ENCODE peak calls at places on chromosomes 1 and 21, in nine cellular contexts. L is effector memory CD4-positive, alpha-beta T cell; F is adrenal gland; Y is endothelial cell of umbilical vein; W is lung; H is Panc1; K is heart left ventricle; U is Peyer's patch; P is HCT116. B is an unnamed sample.

GRCh38 chr1:21624577-21625389 is 44.4 kb downstream of the RAP1GAP start:
- DNase-seq in L (no peak), K (no peak), Y (no peak), F (peak; percentile 54), H (no peak), U (no peak), W (no peak), P (no peak), B (no peak)

GRCh38 chr1:12177999-12178441 is 11.2 kb downstream of the TNFRSF1B start:
- DNase-seq in K (peak; percentile 90), F (peak; percentile 79), W (peak; percentile 65), L (peak; percentile 83), P (peak; percentile 35), U (peak; percentile 88), H (no peak), Y (peak; percentile 85), B (no peak)

GRCh38 chr1:96072021-96072420 is 649.6 kb upstream of the PTBP2 start:
- DNase-seq in W (no peak), Y (no peak), U (no peak), F (no peak), P (no peak), L (no peak), K (no peak), H (no peak), B (no peak)

GRCh38 chr1:44283524-44284173 is 70.4 kb downstream of the DMAP1 start:
- DNase-seq in F (no peak), P (no peak), W (peak; percentile 35), Y (no peak), H (no peak), U (no peak), L (no peak), K (no peak), B (no peak)

GRCh38 chr1:978069-978834 is 3.6 kb downstream of the PERM1 start:
- DNase-seq in K (peak; percentile 78), P (no peak), F (no peak), Y (no peak), H (no peak), W (no peak), U (no peak), L (no peak), B (peak; percentile 66)

GRCh38 chr1:164748253-164748899 is 189.4 kb downstream of the PBX1 start:
- DNase-seq in Y (peak; percentile 78), P (peak; percentile 78), U (no peak), F (peak; percentile 74), L (no peak), K (no peak), H (no peak), W (no peak), B (no peak)

GRCh38 chr1:186819563-186819962 is 9.2 kb upstream of the PLA2G4A start:
- DNase-seq in U (no peak), H (no peak), F (no peak), Y (no peak), W (no peak), P (no peak), L (no peak), K (no peak), B (no peak)

GRCh38 chr1:185846672-185847440 is 112.7 kb downstream of the HMCN1 start:
- DNase-seq in P (no peak), Y (no peak), F (no peak), L (no peak), K (no peak), U (no peak), W (no peak), H (no peak), B (no peak)

GRCh38 chr1:168116327-168116799 is 20.4 kb downstream of the GPR161 start:
- DNase-seq in L (no peak), K (no peak), P (no peak), U (peak; percentile 61), Y (no peak), F (no peak), W (peak; percentile 50), H (no peak), B (no peak)

GRCh38 chr21:34100789-34101188 is 27.4 kb downstream of the MRPS6 start:
- DNase-seq in Y (no peak), W (no peak), L (no peak), U (no peak), P (no peak), K (no peak), H (no peak), F (no peak), B (no peak)

GRCh38 chr1:160373696-160374095 is 6.8 kb downstream of the NHLH1 start:
- DNase-seq in L (no peak), Y (no peak), W (no peak), F (no peak), U (no peak), K (no peak), H (no peak), P (no peak), B (no peak)

GRCh38 chr1:209473023-209473422 is 110.5 kb upstream of the CAMK1G start:
- DNase-seq in H (no peak), U (no peak), K (no peak), P (no peak), W (no peak), Y (no peak), L (no peak), F (no peak), B (no peak)

GRCh38 chr1:226268421-226269124 is 40.4 kb downstream of the LIN9 start:
- DNase-seq in H (peak; percentile 8), P (no peak), L (no peak), Y (peak; percentile 6), K (no peak), W (no peak), F (no peak), U (no peak), B (no peak)

GRCh38 chr1:28266920-28267322 is 7.6 kb downstream of the SESN2 start:
- DNase-seq in L (no peak), H (no peak), F (no peak), Y (no peak), P (no peak), K (no peak), U (no peak), W (no peak), B (no peak)

GRCh38 chr1:194171596-194171995 is 985.2 kb upstream of the B3GALT2 start:
- DNase-seq in P (no peak), F (no peak), Y (no peak), L (no peak), W (no peak), K (no peak), H (no peak), U (no peak), B (no peak)

GRCh38 chr1:84913025-84913892 is 20.3 kb upstream of the LPAR3 start:
- DNase-seq in H (no peak), F (peak; percentile 29), L (no peak), W (no peak), Y (no peak), K (no peak), U (peak; percentile 53), P (no peak), B (no peak)

GRCh38 chr1:68120136-68120791 is 69.8 kb upstream of the DIRAS3 start:
- DNase-seq in Y (peak; percentile 85), H (peak; percentile 75), W (peak; percentile 42), K (no peak), U (peak; percentile 56), L (no peak), F (peak; percentile 75), P (peak; percentile 69), B (no peak)

GRCh38 chr1:231177226-231177625 is 15.4 kb downstream of the TRIM67 start:
- DNase-seq in F (no peak), K (no peak), Y (no peak), W (no peak), H (no peak), P (no peak), U (no peak), L (no peak), B (no peak)
- H3K27me3 ChIP-seq in F (no peaks in the 10 kb centered on the region), K (no peaks in the 10 kb centered on the region), Y (no peaks in the 10 kb centered on the region), W (no peaks in the 10 kb centered on the region), H (peaks cover 26% of the 10 kb centered on the region), P (peaks cover 20% of the 10 kb centered on the region), U (no peaks in the 10 kb centered on the region), L (peaks cover 3% of the 10 kb centered on the region), B (no peaks in the 10 kb centered on the region)

DNA sequence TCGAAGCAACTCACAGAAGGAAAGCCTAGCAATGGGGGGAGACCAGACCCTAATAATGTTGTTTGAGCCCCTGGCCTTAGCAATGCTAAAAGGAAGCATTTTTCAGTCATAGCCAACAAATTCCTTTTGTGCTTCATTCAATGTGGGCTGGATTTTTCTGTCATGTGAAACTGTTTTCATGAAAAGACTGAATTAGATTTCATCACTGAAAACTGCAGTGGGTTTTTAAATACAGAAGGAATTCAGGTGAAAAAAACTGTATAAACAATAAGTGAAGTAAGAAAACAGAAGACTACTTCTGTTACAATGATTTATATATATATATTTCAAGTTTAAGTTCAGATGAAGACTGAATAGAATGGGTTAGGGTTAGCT is 204.8 kb downstream of the SMYD3 start:
- DNase-seq in Y (no peak), K (no peak), P (no peak), U (no peak), F (no peak), H (no peak), L (no peak), W (no peak), B (no peak)
- H3K27me3 ChIP-seq in Y (no peaks in the 10 kb centered on the region), K (no peaks in the 10 kb centered on the region), P (no peaks in the 10 kb centered on the region), U (no peaks in the 10 kb centered on the region), F (no peaks in the 10 kb centered on the region), H (no peaks in the 10 kb centered on the region), L (no peaks in the 10 kb centered on the region), W (no peaks in the 10 kb centered on the region), B (no peaks in the 10 kb centered on the region)

DNA sequence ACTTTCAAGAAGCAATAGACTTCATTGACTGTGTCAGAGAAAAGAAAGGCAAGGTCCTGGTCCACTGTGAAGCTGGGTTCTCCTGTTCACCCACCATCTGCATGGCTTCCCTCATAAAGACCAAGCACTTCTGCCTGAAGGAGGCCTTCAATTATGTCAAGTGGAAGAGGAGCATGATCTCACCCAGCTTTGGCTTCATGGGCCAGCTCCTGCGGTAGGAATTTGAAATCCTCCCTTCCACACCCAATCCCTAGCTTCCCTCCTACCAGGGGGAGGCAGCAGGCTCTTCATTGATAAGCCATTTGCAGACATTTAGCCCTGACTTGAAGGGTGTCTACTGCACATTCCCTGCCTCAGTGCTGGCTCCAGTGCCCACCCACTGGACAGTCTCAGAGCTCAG is 84.3 kb upstream of the RHOU start:
- DNase-seq in P (no peak), Y (no peak), H (no peak), K (no peak), W (no peak), F (no peak), L (no peak), U (no peak), B (no peak)
- H3K27me3 ChIP-seq in P (no peaks in the 10 kb centered on the region), Y (peaks cover 43% of the 10 kb centered on the region), H (no peaks in the 10 kb centered on the region), K (peaks cover 33% of the 10 kb centered on the region), W (peaks cover 8% of the 10 kb centered on the region), F (peaks cover 24% of the 10 kb centered on the region), L (peaks cover 55% of the 10 kb centered on the region), U (peaks cover 7% of the 10 kb centered on the region), B (peaks cover 79% of the 10 kb centered on the region)

DNA sequence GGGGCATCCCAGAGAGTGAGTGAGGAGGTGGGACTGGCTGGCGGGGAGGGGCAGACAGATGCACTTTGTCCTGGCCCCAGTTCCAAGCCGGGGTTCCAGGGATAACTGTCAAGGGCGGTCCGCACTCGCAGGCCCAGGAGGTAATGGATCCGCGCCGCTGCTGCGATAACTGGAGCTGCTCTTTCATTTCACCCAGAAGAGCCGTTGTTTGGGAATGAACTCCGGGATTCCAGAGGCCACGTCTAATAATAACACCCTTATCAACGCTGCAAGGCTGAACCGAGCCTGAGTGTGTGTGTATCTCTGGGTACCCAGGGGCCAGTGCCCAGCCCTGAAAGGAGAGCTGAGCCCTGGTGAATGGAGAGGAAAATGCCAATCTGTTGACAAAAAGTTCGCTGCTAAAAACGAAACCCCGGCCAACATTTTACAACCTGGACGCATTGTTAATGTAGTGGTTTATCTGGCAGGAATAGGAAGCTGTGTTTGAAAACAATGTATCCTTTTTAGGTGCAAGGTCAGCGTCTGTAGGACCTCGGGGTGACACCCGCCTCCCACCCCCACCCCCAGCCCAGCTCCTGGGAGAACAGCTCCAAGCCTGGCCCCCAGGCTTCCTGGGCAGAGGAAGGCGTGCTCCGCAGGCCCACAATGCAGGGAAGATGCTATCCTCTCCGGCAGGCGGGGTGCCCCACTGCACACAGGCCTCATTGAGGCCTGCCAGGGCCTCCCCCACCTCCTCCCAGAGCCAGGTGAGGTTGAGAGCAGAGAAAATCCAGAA is 119.7 kb downstream of the PROX1 start:
- DNase-seq in L (no peak), U (no peak), F (peak; percentile 61), Y (peak; percentile 63), H (no peak), P (no peak), W (no peak), K (peak; percentile 59), B (peak; percentile 77)
- H3K27me3 ChIP-seq in L (no peaks in the 10 kb centered on the region), U (no peaks in the 10 kb centered on the region), F (no peaks in the 10 kb centered on the region), Y (no peaks in the 10 kb centered on the region), H (no peaks in the 10 kb centered on the region), P (no peaks in the 10 kb centered on the region), W (no peaks in the 10 kb centered on the region), K (no peaks in the 10 kb centered on the region), B (no peaks in the 10 kb centered on the region)

B was measured in spleen.